ENCODE peak calls at places on chromosomes 12 and 14, in five cellular contexts. W is effector CD4-positive, alpha-beta T cell; B is globus pallidus; E is A172; O is NCI-H1092 treated with DMSO at 0.1 percent for 48 hours. U is an unnamed sample.

GRCh38 chr12:69350777-69351176 is 2.6 kb downstream of the LYZ start:
- DNase-seq in W (no peak), B (no peak), E (no peak), O (no peak), U (no peak)

GRCh38 chr14:102930753-102931579 is 8.5 kb downstream of the AMN start:
- DNase-seq in W (no peak), B (no peak), E (peak), O (no peak), U (no peak)

GRCh38 chr12:40473979-40474378 is 218.3 kb upstream of the CNTN1 start:
- DNase-seq in W (no peak), B (no peak), E (no peak), O (no peak), U (no peak)

GRCh38 chr12:46276756-46277155 is 7.9 kb upstream of the SLC38A1 start:
- DNase-seq in W (no peak), B (no peak), E (no peak), O (no peak), U (no peak)

GRCh38 chr14:68094158-68094557 is 274.6 kb downstream of the RAD51B start:
- DNase-seq in W (no peak), B (no peak), E (peak), O (no peak), U (no peak)

GRCh38 chr12:97061164-97061563 is 154.1 kb downstream of the NEDD1 start:
- DNase-seq in W (no peak), B (no peak), E (no peak), O (no peak), U (no peak)

GRCh38 chr12:26629864-26630263 is 203.1 kb downstream of the ITPR2 start:
- DNase-seq in W (no peak), B (peak), E (peak), O (no peak), U (no peak)

GRCh38 chr12:89980236-89980635 is 271.6 kb upstream of the ATP2B1 start:
- DNase-seq in W (no peak), B (no peak), E (no peak), O (no peak), U (no peak)

GRCh38 chr14:92846162-92846897 is 52.2 kb downstream of the GOLGA5 start:
- DNase-seq in W (no peak), B (no peak), E (peak), O (no peak), U (no peak)

GRCh38 chr12:77152623-77153193 is 87.3 kb upstream of the E2F7 start:
- DNase-seq in W (no peak), B (peak), E (peak), O (no peak), U (no peak)

GRCh38 chr12:112974904-112975303 is 3.4 kb upstream of the OAS2 start:
- DNase-seq in W (no peak), B (no peak), E (no peak), O (no peak), U (no peak)

GRCh38 chr14:75295491-75296338 is 17.1 kb downstream of the FOS start:
- DNase-seq in W (peak), B (peak), E (peak), O (peak), U (peak)

GRCh38 chr14:35122696-35123387 is 490 bp downstream of the PRORP start:
- DNase-seq in W (no peak), B (no peak), E (no peak), O (no peak), U (no peak)

GRCh38 chr12:75706786-75707605 is 195.6 kb upstream of the KRR1 start:
- DNase-seq in W (no peak), B (no peak), E (peak), O (no peak), U (no peak)

GRCh38 chr12:119938049-119938667 is 50.9 kb upstream of the BICDL1 start:
- DNase-seq in W (peak), B (peak), E (peak), O (no peak), U (peak)

GRCh38 chr12:52713960-52714886 is 10.9 kb upstream of the KRT77 start:
- DNase-seq in W (no peak), B (no peak), E (no peak), O (no peak), U (no peak)

GRCh38 chr14:61147898-61148549 is 133.1 kb downstream of the TMEM30B start:
- DNase-seq in W (no peak), B (peak), E (peak), O (no peak), U (no peak)

GRCh38 chr14:29763342-29763858 is 164.2 kb downstream of the PRKD1 start:
- DNase-seq in W (no peak), B (no peak), E (no peak), O (no peak), U (no peak)

GRCh38 chr14:89429206-89430091 is 12.4 kb upstream of the FOXN3 start:
- DNase-seq in W (no peak), B (no peak), E (peak), O (peak), U (no peak)

GRCh38 chr14:81436296-81437138 is 36.4 kb upstream of the STON2 start:
- DNase-seq in W (no peak), B (peak), E (no peak), O (peak), U (peak)

GRCh38 chr14:73758392-73759182 is 44.4 kb upstream of the PNMA1 start:
- DNase-seq in W (peak), B (no peak), E (peak), O (peak), U (peak)

GRCh38 chr14:103100281-103101121 is 6.0 kb downstream of the EXOC3L4 start:
- DNase-seq in W (no peak), B (no peak), E (no peak), O (no peak), U (no peak)

GRCh38 chr14:55316528-55316927 is 45.3 kb downstream of the FBXO34 start:
- DNase-seq in W (no peak), B (no peak), E (no peak), O (no peak), U (no peak)

GRCh38 chr12:57983150-57983857 is 41.9 kb downstream of the ATP23 start:
- DNase-seq in W (no peak), B (peak), E (peak), O (peak), U (no peak)

GRCh38 chr12:95116773-95117172 is 43.4 kb upstream of the NR2C1 start:
- DNase-seq in W (no peak), B (no peak), E (peak), O (no peak), U (no peak)

GRCh38 chr12:82725741-82726140 is 39.0 kb downstream of the TMTC2 start:
- DNase-seq in W (no peak), B (no peak), E (no peak), O (no peak), U (no peak)

GRCh38 chr14:60151715-60152114 is 13.5 kb downstream of the DHRS7 start:
- DNase-seq in W (peak), B (peak), E (peak), O (no peak), U (peak)

GRCh38 chr14:41303506-41303905 is 303.2 kb upstream of the LRFN5 start:
- DNase-seq in W (no peak), B (no peak), E (no peak), O (no peak), U (no peak)

GRCh38 chr12:13365782-13366366 is 169.3 kb downstream of the EMP1 start:
- DNase-seq in W (no peak), B (no peak), E (no peak), O (no peak), U (peak)

GRCh38 chr12:7498832-7499231 is 4.7 kb downstream of the CD163 start:
- DNase-seq in W (no peak), B (peak), E (peak), O (no peak), U (no peak)

GRCh38 chr12:113932411-113933196 is 33.5 kb downstream of the RBM19 start:
- DNase-seq in W (no peak), B (peak), E (no peak), O (no peak), U (no peak)